ENCODE peak calls at places on chromosomes 1 and 21, in nine cellular contexts. J is AG04450, K is cardiac muscle cell, G is lung, O is foreskin fibroblast, B is prostate gland, P is B cell, F is spleen, A is astrocyte of the cerebellum. R is an unnamed sample.

GRCh38 chr1:209048961-209049669 is 534.4 kb upstream of the CAMK1G start:
- DNase-seq in P (no peak), K (peak; percentile 5), F (no peak), B (no peak), O (no peak), A (peak; percentile 18), G (no peak), J (no peak), R (no peak)

GRCh38 chr21:35298757-35299156 is 249.7 kb upstream of the RUNX1 start:
- DNase-seq in K (no peak), P (no peak), B (no peak), F (no peak), O (no peak), A (no peak), G (no peak), J (no peak), R (no peak)

GRCh38 chr1:87495147-87495546 is 166.5 kb downstream of the LMO4 start:
- DNase-seq in K (no peak), O (no peak), B (no peak), P (no peak), G (no peak), J (no peak), A (no peak), F (no peak), R (no peak)

GRCh38 chr1:23585321-23586022 is 26.2 kb upstream of the ID3 start:
- DNase-seq in G (no peak), O (peak; percentile 93), P (no peak), F (peak; percentile 31), A (peak; percentile 78), K (peak; percentile 92), B (no peak), J (peak; percentile 84), R (no peak)

GRCh38 chr1:43366179-43366578 is 1.6 kb downstream of the ELOVL1 start:
- DNase-seq in P (no peak), K (no peak), J (no peak), O (no peak), B (peak; percentile 85), F (peak; percentile 82), G (peak; percentile 74), A (no peak), R (no peak)

GRCh38 chr1:18351735-18352134 is 129.0 kb upstream of the KLHDC7A start:
- DNase-seq in P (no peak), J (no peak), A (no peak), B (no peak), G (no peak), O (no peak), K (no peak), F (no peak), R (no peak)

GRCh38 chr1:18666317-18666920 is 35.8 kb downstream of the PAX7 start:
- DNase-seq in P (no peak), G (peak; percentile 65), J (no peak), O (no peak), F (no peak), A (no peak), B (peak; percentile 53), K (no peak), R (no peak)

GRCh38 chr1:232952514-232953175 is 2.2 kb downstream of the NTPCR start:
- DNase-seq in P (peak; percentile 49), F (no peak), J (no peak), G (peak; percentile 44), B (peak; percentile 24), A (no peak), O (peak; percentile 31), K (peak; percentile 47), R (no peak)

GRCh38 chr1:80212958-80213357 is 1206.4 kb upstream of the ADGRL4 start:
- DNase-seq in G (no peak), J (no peak), P (no peak), O (no peak), B (no peak), F (no peak), A (no peak), K (no peak), R (no peak)

GRCh38 chr1:209609403-209610377 is 26.2 kb downstream of the CAMK1G start:
- DNase-seq in P (no peak), F (no peak), B (no peak), K (no peak), A (no peak), G (no peak), J (no peak), O (no peak), R (no peak)

GRCh38 chr1:46532498-46533178 is 18.8 kb downstream of the KNCN start:
- DNase-seq in K (peak; percentile 72), O (peak; percentile 59), G (peak; percentile 50), A (no peak), J (no peak), B (peak; percentile 33), F (peak; percentile 94), P (no peak), R (no peak)

GRCh38 chr1:8018492-8019228 is 7.4 kb downstream of the ERRFI1 start:
- DNase-seq in J (no peak), P (no peak), K (peak; percentile 27), A (peak; percentile 52), B (no peak), F (no peak), O (no peak), G (no peak), R (no peak)

GRCh38 chr1:87436534-87436933 is 107.9 kb downstream of the LMO4 start:
- DNase-seq in P (no peak), O (no peak), B (peak; percentile 14), K (peak; percentile 75), J (no peak), F (no peak), A (no peak), G (no peak), R (no peak)

GRCh38 chr1:224745924-224746323 is 129.8 kb downstream of the CNIH3 start:
- DNase-seq in O (no peak), A (no peak), F (no peak), K (no peak), J (no peak), G (no peak), P (no peak), B (no peak), R (no peak)

GRCh38 chr1:116321766-116322175 is 51.3 kb upstream of the ATP1A1 start:
- DNase-seq in O (no peak), B (no peak), G (no peak), P (no peak), J (no peak), F (no peak), K (no peak), A (no peak), R (no peak)

GRCh38 chr1:161200992-161201827 is 957 bp upstream of the NDUFS2 start:
- DNase-seq in O (peak; percentile 89), F (peak; percentile 84), B (peak; percentile 18), P (no peak), K (peak; percentile 94), A (no peak), J (peak; percentile 37), G (peak; percentile 52), R (no peak)

GRCh38 chr1:223704921-223705878 is 7.1 kb upstream of the CAPN2 start:
- DNase-seq in F (no peak), J (no peak), P (no peak), B (no peak), G (no peak), O (no peak), A (peak; percentile 70), K (peak; percentile 87), R (no peak)

DNA sequence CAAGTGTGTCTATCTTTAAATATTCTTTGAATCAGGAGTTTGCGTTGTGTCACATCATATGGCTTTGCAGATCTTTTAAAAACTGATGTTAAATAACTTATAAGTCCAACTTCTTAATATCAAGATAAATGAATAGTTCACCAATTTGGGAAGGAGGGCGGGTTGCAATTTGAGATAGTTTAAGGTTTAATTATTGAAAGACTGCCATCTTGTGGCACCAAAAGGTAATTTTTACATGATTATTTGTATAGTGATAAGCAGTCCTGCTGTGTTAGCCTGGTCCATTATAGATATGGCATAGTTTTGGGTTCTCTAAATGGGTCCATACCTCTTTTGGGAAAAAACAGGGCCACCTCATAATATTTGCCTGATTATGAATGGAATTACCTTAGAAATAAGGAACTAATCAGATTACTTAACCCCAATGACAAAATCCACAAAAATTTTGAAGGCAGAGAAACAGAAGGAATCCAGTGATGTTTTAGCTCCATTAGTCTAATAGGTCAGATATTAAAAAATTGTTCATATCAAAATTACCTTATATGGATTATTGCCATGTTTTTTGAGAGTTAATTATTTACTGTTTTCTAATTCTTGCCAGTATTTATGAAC is 64.3 kb downstream of the PRKAA2 start:
- DNase-seq in O (peak; percentile 50), P (no peak), G (no peak), B (peak; percentile 36), J (peak; percentile 29), A (peak; percentile 47), F (no peak), K (peak; percentile 68), R (no peak)
- TF ChIP-seq CTCF in O (peak; percentile 26), P (peak; percentile 90), G (peak; percentile 26), B (peak; percentile 71), J (peak; percentile 57), A (peak; percentile 43), F (peak; percentile 52), K (peak; percentile 43), R (peak; percentile 91)

DNA sequence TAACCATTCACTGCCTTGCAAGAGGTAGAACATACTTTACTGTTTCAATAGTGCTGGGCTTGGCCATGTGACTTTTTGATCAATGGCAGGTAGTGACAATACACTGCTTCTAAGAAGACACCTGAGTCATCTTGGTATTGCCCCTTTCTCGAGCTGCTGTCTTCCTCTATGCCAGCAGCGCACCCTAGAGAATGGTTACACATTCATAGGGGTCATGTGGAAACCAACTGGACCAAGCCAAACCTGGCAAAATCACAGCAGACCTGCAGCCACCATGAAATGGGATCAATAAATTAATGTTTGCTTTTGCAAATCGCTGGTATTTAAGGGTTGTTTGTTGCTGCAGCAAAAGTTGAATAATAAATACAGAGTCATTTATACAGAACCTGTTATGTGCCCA is 122.3 kb downstream of the GRIK1 start:
- DNase-seq in F (no peak), K (no peak), A (no peak), J (no peak), O (no peak), P (no peak), G (no peak), B (no peak), R (no peak)
- TF ChIP-seq CTCF in F (no peak), K (no peak), A (no peak), J (no peak), O (no peak), P (no peak), G (no peak), B (no peak), R (no peak)

GRCh38 chr1:176998396-176998795 is 166.1 kb downstream of the ASTN1 start:
- DNase-seq in F (no peak), B (no peak), O (no peak), J (no peak), A (no peak), K (peak; percentile 18), G (no peak), P (no peak), R (no peak)
- TF ChIP-seq CTCF in F (no peak), B (no peak), O (no peak), J (no peak), A (no peak), K (no peak), G (no peak), P (no peak), R (no peak)

DNA sequence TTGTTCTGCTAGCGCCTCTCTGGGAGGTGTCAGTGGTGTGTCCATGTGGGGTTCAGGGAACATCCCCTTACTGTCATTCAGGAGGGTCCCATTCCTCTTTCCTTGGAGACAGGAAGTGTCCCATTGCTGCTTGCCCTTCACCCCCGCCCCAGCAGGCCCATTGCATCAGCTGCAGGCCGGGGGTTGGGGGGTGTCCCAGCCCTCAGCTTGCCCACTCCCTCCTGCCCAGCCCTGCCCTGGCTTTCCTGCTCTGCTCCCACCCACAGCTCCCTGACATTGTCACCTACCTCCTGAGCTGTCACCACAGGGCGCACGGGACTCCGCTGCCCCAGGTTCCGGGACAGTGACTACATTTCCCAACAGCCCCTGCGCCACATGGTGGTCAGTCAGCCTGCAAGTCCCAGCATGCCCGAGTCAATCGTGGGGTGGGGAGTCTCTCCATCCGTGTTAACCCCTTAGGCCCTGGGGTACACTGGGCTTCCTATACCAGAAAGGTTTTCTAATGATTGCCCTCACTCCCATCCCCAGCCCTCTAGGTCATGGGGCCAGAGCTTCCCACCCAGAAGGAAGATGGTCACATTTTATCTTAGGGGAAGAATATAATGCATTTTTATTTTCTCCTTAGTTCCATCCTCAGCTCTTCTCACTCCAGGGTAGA is at the start of gene INPP5B:
- DNase-seq in F (peak; percentile 96), G (peak; percentile 89), J (peak; percentile 65), A (peak; percentile 66), B (peak; percentile 35), K (peak; percentile 94), P (peak; percentile 89), O (peak; percentile 80), R (peak; percentile 97)
- TF ChIP-seq CTCF in F (no peak), G (peak; percentile 14), J (no peak), A (no peak), B (no peak), K (no peak), P (no peak), O (no peak), R (peak; percentile 33)